ENCODE peak calls at places on chromosomes 5 and 9, in ten cellular contexts. K is NCI-H2081; P is iPS-NIHi11; W is sciatic nerve; O is body of pancreas; Q is trophoblast cell; J is effector memory CD8-positive, alpha-beta T cell; I is HEK293T; N is activated T-helper 1 cell treated with anti-CD3 and anti-CD28 coated beads, Interleukin-2, amount 50 U/mL, for 16 hours; B is dermis blood vessel endothelial cell. Z is an unnamed sample.
A peak's percentile ranks its signal among the peaks of the same experiment; 100 is the strongest.

GRCh38 chr9:121463026-121463827 is 36.4 kb downstream of the GGTA1 start:
- DNase-seq in K (no peak), P (peak; percentile 78), W (peak; percentile 72), O (peak; percentile 21), Q (peak; percentile 31), J (no peak), I (peak; percentile 73), N (no peak), B (peak; percentile 56), Z (no peak)

GRCh38 chr5:173707392-173707791 is 90.9 kb upstream of the BOD1 start:
- DNase-seq in K (no peak), P (no peak), W (no peak), O (peak; percentile 56), Q (no peak), J (no peak), I (no peak), N (no peak), B (no peak), Z (no peak)

GRCh38 chr5:136420168-136420916 is 55.0 kb upstream of the TRPC7 start:
- DNase-seq in K (peak; percentile 81), P (peak; percentile 13), W (no peak), O (no peak), Q (no peak), J (no peak), I (peak; percentile 42), N (no peak), B (no peak), Z (no peak)

GRCh38 chr9:26781906-26782305 is 110.7 kb downstream of the CAAP1 start:
- DNase-seq in K (no peak), P (no peak), W (no peak), O (no peak), Q (no peak), J (no peak), I (no peak), N (no peak), B (no peak), Z (no peak)

GRCh38 chr5:148682283-148683026 is 28.1 kb upstream of the HTR4 start:
- DNase-seq in K (no peak), P (no peak), W (no peak), O (no peak), Q (no peak), J (no peak), I (no peak), N (no peak), B (no peak), Z (no peak)

GRCh38 chr9:71549023-71549422 is 219.3 kb downstream of the CEMIP2 start:
- DNase-seq in K (no peak), P (no peak), W (no peak), O (no peak), Q (no peak), J (no peak), I (no peak), N (no peak), B (no peak), Z (no peak)

GRCh38 chr9:8845376-8845775 is 1045.8 kb upstream of the DMAC1 start:
- DNase-seq in K (peak; percentile 47), P (no peak), W (no peak), O (peak; percentile 23), Q (no peak), J (no peak), I (no peak), N (no peak), B (no peak), Z (no peak)

GRCh38 chr5:138160706-138161105 is 17.7 kb downstream of the BRD8 start:
- DNase-seq in K (no peak), P (no peak), W (no peak), O (no peak), Q (no peak), J (no peak), I (no peak), N (no peak), B (no peak), Z (no peak)

GRCh38 chr9:101673642-101674041 is 64.8 kb downstream of the GRIN3A start:
- DNase-seq in K (no peak), P (no peak), W (no peak), O (no peak), Q (no peak), J (no peak), I (no peak), N (no peak), B (no peak), Z (no peak)

GRCh38 chr9:129139233-129139992 is 28.2 kb downstream of the PTPA start:
- DNase-seq in K (peak; percentile 84), P (peak; percentile 81), W (peak; percentile 88), O (peak; percentile 88), Q (peak; percentile 81), J (peak; percentile 82), I (peak; percentile 81), N (peak; percentile 54), B (peak; percentile 92), Z (peak; percentile 75)

GRCh38 chr5:133952729-133953567 is 15.5 kb downstream of the C5orf15 start:
- DNase-seq in K (no peak), P (no peak), W (peak; percentile 67), O (peak; percentile 64), Q (no peak), J (no peak), I (no peak), N (no peak), B (peak; percentile 77), Z (no peak)

GRCh38 chr9:111013250-111013649 is 25.0 kb downstream of the LPAR1 start:
- DNase-seq in K (no peak), P (no peak), W (no peak), O (no peak), Q (no peak), J (no peak), I (no peak), N (no peak), B (no peak), Z (no peak)

GRCh38 chr5:88659529-88660325 is 223.3 kb downstream of the MEF2C start:
- DNase-seq in K (peak; percentile 59), P (peak; percentile 14), W (peak; percentile 56), O (no peak), Q (no peak), J (no peak), I (no peak), N (no peak), B (no peak), Z (no peak)

GRCh38 chr5:133895979-133896378 is 72.4 kb downstream of the C5orf15 start:
- DNase-seq in K (no peak), P (no peak), W (no peak), O (no peak), Q (no peak), J (no peak), I (no peak), N (no peak), B (no peak), Z (no peak)

GRCh38 chr9:120724757-120725156 is 10.5 kb upstream of the MEGF9 start:
- DNase-seq in K (no peak), P (no peak), W (no peak), O (no peak), Q (no peak), J (no peak), I (no peak), N (no peak), B (no peak), Z (no peak)

GRCh38 chr9:97077465-97078295 is 38.7 kb upstream of the CTSV start:
- DNase-seq in K (no peak), P (no peak), W (no peak), O (no peak), Q (no peak), J (no peak), I (no peak), N (no peak), B (no peak), Z (no peak)

GRCh38 chr5:90297045-90297764 is 112.4 kb downstream of the CETN3 start:
- DNase-seq in K (no peak), P (peak; percentile 17), W (no peak), O (no peak), Q (no peak), J (no peak), I (peak; percentile 38), N (no peak), B (no peak), Z (no peak)

GRCh38 chr9:117672397-117672796 is 31.8 kb upstream of the TLR4 start:
- DNase-seq in K (no peak), P (no peak), W (no peak), O (no peak), Q (no peak), J (no peak), I (no peak), N (no peak), B (peak; percentile 19), Z (no peak)

GRCh38 chr9:97237311-97237786 is 70.1 kb upstream of the CCDC180 start:
- DNase-seq in K (no peak), P (peak; percentile 7), W (no peak), O (no peak), Q (no peak), J (no peak), I (no peak), N (no peak), B (no peak), Z (no peak)

GRCh38 chr9:97548819-97549540 is 47.5 kb downstream of the TMOD1 start:
- DNase-seq in K (no peak), P (no peak), W (peak; percentile 17), O (no peak), Q (no peak), J (no peak), I (no peak), N (no peak), B (no peak), Z (no peak)

GRCh38 chr9:89435315-89435823 is 62.5 kb downstream of the SEMA4D start:
- DNase-seq in K (no peak), P (peak; percentile 93), W (no peak), O (peak; percentile 73), Q (peak; percentile 90), J (no peak), I (no peak), N (no peak), B (no peak), Z (no peak)

GRCh38 chr5:72433520-72433919 is 73.7 kb downstream of the ZNF366 start:
- DNase-seq in K (no peak), P (no peak), W (no peak), O (no peak), Q (no peak), J (no peak), I (no peak), N (no peak), B (no peak), Z (no peak)

GRCh38 chr5:94906750-94907149 is 288.3 kb downstream of the SLF1 start:
- DNase-seq in K (no peak), P (no peak), W (no peak), O (no peak), Q (no peak), J (no peak), I (no peak), N (no peak), B (no peak), Z (no peak)

GRCh38 chr5:31408814-31409213 is 123.1 kb downstream of the DROSHA start:
- DNase-seq in K (no peak), P (no peak), W (no peak), O (no peak), Q (peak; percentile 70), J (no peak), I (no peak), N (no peak), B (no peak), Z (no peak)

GRCh38 chr5:158621381-158621780 is 478.3 kb downstream of the EBF1 start:
- DNase-seq in K (no peak), P (no peak), W (no peak), O (no peak), Q (no peak), J (no peak), I (no peak), N (no peak), B (no peak), Z (no peak)

GRCh38 chr5:160259341-160259740 is 30.0 kb downstream of the FABP6 start:
- DNase-seq in K (no peak), P (no peak), W (no peak), O (no peak), Q (no peak), J (no peak), I (no peak), N (no peak), B (no peak), Z (no peak)

GRCh38 chr9:109132473-109133095 is 12.8 kb upstream of the TMEM245 start:
- DNase-seq in K (no peak), P (no peak), W (no peak), O (no peak), Q (no peak), J (no peak), I (no peak), N (no peak), B (peak; percentile 69), Z (no peak)

GRCh38 chr9:93950619-93951601 is 4.2 kb downstream of the BARX1 start:
- DNase-seq in K (no peak), P (no peak), W (no peak), O (peak; percentile 56), Q (no peak), J (no peak), I (no peak), N (no peak), B (no peak), Z (no peak)